ENCODE peak calls at places on chromosomes 6 and 20, in four cellular contexts. B is substantia nigra, R is coronary artery, H is neural progenitor cell. P is an unnamed sample.

GRCh38 chr6:34223381-34223963 is 13.2 kb upstream of the HMGA1 start:
- DNase-seq in B (no peak), R (no peak), H (no peak), P (no peak)

GRCh38 chr20:53597085-53597482 is 3.4 kb upstream of the ZNF217 start:
- DNase-seq in B (no peak), R (no peak), H (no peak), P (peak)

GRCh38 chr6:135062735-135063134 is 8.1 kb upstream of the HBS1L start:
- DNase-seq in B (no peak), R (no peak), H (no peak), P (no peak)

GRCh38 chr6:2109796-2110195 is 135.6 kb downstream of the GMDS start:
- DNase-seq in B (no peak), R (no peak), H (no peak), P (no peak)

GRCh38 chr6:79257381-79258205 is 23.1 kb upstream of the HMGN3 start:
- DNase-seq in B (no peak), R (no peak), H (no peak), P (no peak)

GRCh38 chr6:6962699-6963098 is 145.1 kb upstream of the RREB1 start:
- DNase-seq in B (no peak), R (no peak), H (no peak), P (no peak)

GRCh38 chr20:4896971-4897497 is 104.3 kb downstream of the SLC23A2 start:
- DNase-seq in B (no peak), R (peak), H (peak), P (no peak)

GRCh38 chr6:43608310-43608763 is 20.7 kb downstream of the GTPBP2 start:
- DNase-seq in B (peak), R (no peak), H (peak), P (no peak)

GRCh38 chr6:97215157-97215769 is 67.8 kb downstream of the MMS22L start:
- DNase-seq in B (peak), R (no peak), H (peak), P (no peak)

GRCh38 chr6:149941583-149942460 is at the start of gene ULBP2:
- DNase-seq in B (peak), R (peak), H (peak), P (peak)

GRCh38 chr6:116872771-116873170 is 4.3 kb upstream of the RFX6 start:
- DNase-seq in B (no peak), R (no peak), H (no peak), P (no peak)

GRCh38 chr6:6509304-6509703 is 79.2 kb upstream of the LY86 start:
- DNase-seq in B (no peak), R (no peak), H (no peak), P (no peak)

GRCh38 chr6:46325561-46326525 is 155.1 kb upstream of the ENPP5 start:
- DNase-seq in B (peak), R (no peak), H (peak), P (no peak)

GRCh38 chr6:92496527-92496926 is 922.8 kb downstream of the EPHA7 start:
- DNase-seq in B (no peak), R (no peak), H (no peak), P (no peak)

GRCh38 chr20:56352656-56353055 is 6.1 kb upstream of the FAM210B start:
- DNase-seq in B (no peak), R (no peak), H (no peak), P (no peak)

GRCh38 chr20:9359561-9360308 is 154.7 kb upstream of the LAMP5 start:
- DNase-seq in B (peak), R (no peak), H (peak), P (no peak)

GRCh38 chr6:103617642-103618041 is 1242.1 kb downstream of the HACE1 start:
- DNase-seq in B (no peak), R (no peak), H (no peak), P (no peak)

GRCh38 chr6:5529733-5530132 is 268.4 kb downstream of the FARS2 start:
- DNase-seq in B (no peak), R (no peak), H (no peak), P (no peak)

GRCh38 chr6:11710968-11711643 is 67.5 kb downstream of the ADTRP start:
- DNase-seq in B (no peak), R (no peak), H (no peak), P (no peak)

GRCh38 chr20:44691424-44692423 is 23.4 kb upstream of the CCN5 start:
- DNase-seq in B (no peak), R (peak), H (no peak), P (no peak)

GRCh38 chr6:155455766-155456165 is at the start of gene NOX3:
- DNase-seq in B (no peak), R (no peak), H (peak), P (no peak)

GRCh38 chr6:44234101-44235090 is 11.0 kb downstream of the SLC29A1 start:
- DNase-seq in B (peak), R (peak), H (peak), P (no peak)

GRCh38 chr6:130020106-130020851 is 1.9 kb downstream of the L3MBTL3 start:
- DNase-seq in B (peak), R (peak), H (peak), P (no peak)

GRCh38 chr20:868279-868678 is 34.8 kb downstream of the FAM110A start:
- DNase-seq in B (no peak), R (no peak), H (no peak), P (no peak)
- H3K27ac ChIP-seq in B (no peak), R (no peak), H (no peak), P (no peak)

DNA sequence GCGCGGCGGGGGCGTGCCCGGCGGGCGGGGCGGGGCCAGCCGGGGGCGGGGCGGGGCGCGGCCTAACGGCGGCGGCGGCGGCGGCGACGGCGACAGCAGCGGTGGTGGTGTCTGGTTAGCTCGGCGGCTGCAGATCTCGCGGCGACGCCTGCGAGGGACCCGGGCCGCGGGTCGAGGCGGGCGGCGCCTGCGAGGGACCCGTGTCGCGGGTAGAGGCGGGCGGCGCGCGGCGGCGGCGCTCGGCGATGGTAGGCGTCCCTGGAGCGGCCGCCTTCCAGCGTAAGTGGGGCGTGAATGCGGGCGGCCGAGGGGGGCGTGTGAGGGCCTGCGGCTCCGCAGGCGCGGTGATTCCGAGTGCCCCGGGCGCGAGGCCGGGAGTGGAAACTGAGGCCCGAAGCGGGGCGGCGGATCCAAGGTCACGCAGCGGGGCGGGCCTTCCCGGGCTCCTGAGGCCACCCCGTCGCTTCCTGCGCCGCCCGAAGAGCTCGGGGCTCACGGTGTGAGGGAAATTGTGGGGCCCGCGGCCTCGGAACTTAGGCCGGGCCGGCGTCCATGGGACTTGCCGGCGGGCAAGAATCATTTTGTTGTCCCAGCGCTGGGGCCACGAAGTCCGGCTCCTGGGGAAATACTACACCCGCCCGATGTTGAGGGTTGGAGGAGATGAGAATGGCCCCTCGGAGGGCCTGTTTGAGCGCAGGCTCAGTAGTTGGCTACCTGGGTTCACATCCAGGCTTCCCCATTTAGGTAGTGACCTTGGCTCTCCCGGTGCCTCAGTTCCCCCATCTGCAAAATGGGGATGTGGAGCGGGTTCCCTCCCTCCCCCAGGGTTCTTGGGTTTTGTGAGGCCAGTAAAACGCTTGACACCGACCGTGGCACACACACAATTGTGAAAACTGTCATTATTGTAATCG is at the start of gene CBFA2T2:
- DNase-seq in B (peak), R (peak), H (peak), P (no peak)
- H3K27ac ChIP-seq in B (peak), R (peak), H (peak), P (peak)

GRCh38 chr6:170178561-170179477 is 112.1 kb downstream of the DLL1 start:
- DNase-seq in B (no peak), R (peak), H (no peak), P (peak)
- H3K27ac ChIP-seq in B (no peak), R (no peak), H (no peak), P (peak)

GRCh38 chr20:33280000-33280680 is 2.9 kb upstream of the BPIFB1 start:
- DNase-seq in B (no peak), R (peak), H (no peak), P (no peak)

GRCh38 chr20:33282196-33282934 is 649 bp upstream of the BPIFB1 start:
- DNase-seq in B (no peak), R (no peak), H (no peak), P (no peak)

GRCh38 chr20:33282991-33283555 is at the start of gene BPIFB1:
- DNase-seq in B (no peak), R (no peak), H (no peak), P (no peak)

GRCh38 chr20:33280775-33281174 is 2.2 kb upstream of the BPIFB1 start:
- DNase-seq in B (no peak), R (no peak), H (no peak), P (no peak)

DNA sequence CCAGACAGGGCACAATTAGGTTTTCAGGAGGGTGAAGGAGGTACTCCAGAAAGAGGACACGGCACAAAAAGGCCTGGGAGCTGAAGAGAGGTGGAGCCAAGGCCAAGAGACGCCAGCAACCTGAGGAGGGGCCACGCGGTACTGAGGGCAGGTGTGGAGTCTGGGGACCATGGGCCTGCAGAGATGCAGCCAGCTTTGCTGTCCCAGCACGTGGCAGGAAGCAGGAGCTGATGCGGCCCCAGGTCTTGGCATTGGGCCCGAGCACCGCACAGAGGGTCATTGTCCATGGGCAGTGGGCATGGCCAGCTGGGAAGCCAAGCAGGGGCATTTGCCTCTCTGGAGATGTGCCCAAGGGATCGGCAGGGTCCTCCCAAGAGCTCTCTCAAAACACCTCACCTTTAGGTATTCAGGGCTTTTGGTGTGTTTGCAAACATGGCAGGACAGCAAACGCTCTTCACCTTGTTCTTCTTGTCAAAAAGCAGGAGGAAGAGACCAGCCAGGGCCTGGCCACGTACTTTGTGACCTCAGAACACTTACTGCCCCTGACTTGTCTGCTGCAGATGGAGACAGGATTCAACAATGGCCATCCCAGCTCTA is 1.4 kb upstream of the BPIFB1 start:
- DNase-seq in B (peak), R (no peak), H (no peak), P (no peak)
- H3K27ac ChIP-seq in B (no peak), R (no peak), H (no peak), P (no peak)

GRCh38 chr6:139337830-139338229 is 36.6 kb downstream of the CITED2 start:
- DNase-seq in B (no peak), R (no peak), H (no peak), P (no peak)

GRCh38 chr6:139336994-139337393 is 37.5 kb downstream of the CITED2 start:
- DNase-seq in B (no peak), R (no peak), H (no peak), P (no peak)

GRCh38 chr6:139335447-139336210 is 38.8 kb downstream of the CITED2 start:
- DNase-seq in B (no peak), R (no peak), H (no peak), P (no peak)

GRCh38 chr6:139336488-139336887 is 38.0 kb downstream of the CITED2 start:
- DNase-seq in B (no peak), R (no peak), H (no peak), P (no peak)

GRCh38 chr6:139334791-139335446 is 39.5 kb downstream of the CITED2 start:
- DNase-seq in B (no peak), R (no peak), H (no peak), P (no peak)
- H3K27ac ChIP-seq in B (no peak), R (peak), H (no peak), P (peak)

GRCh38 chr20:14963262-14963663 is 625.9 kb upstream of the FLRT3 start:
- DNase-seq in B (no peak), R (no peak), H (peak), P (no peak)
- H3K27ac ChIP-seq in B (no peak), R (no peak), H (no peak), P (no peak)

DNA sequence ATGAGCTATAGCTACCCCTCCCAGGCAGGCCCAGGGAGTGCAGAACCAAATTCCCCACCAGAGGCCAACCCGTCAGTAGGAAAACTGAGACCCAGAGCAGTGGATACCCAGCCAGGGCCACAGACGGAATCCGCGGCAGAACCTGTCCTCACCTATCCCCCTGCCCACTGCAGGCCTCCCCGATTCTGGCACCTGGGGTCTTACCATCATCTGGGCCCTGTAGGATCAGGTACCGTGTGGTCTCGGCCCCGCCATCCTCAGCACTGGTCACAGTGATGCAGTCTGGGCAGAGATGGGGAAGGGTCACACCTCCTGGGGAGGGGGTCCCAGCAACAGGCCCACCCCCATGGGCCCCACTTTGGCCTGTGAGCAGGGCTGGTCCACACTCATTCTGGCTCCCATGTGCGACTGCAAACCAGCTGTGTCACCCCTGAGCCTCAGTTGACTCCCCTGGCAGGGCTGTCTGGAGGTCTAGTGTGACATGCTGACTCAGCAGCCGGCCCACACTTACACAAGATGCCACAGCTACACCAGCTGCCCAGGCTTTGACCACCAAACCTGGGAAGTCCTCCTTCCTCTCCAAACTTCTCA is 3.8 kb downstream of the ZNF335 start:
- DNase-seq in B (no peak), R (no peak), H (no peak), P (no peak)
- H3K27ac ChIP-seq in B (no peak), R (no peak), H (no peak), P (no peak)

DNA sequence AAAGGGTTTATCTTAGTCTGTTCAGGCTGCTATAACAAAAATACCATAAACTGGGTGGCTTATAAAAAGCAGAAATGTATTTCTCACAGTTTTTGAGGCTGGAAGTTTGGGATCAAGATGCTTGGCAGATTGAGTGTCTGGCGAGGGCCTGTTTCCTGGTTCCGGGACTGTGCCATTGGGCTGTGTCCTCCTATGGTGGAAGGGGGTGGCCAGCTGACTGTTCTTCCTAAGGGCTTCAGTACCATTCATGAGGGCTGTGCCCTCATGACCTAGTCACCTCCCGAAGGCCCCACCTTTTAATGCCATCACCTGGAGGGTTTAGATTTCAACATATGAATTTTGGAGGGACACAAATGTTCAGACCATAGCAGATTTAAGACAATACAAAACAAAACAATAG is 91.2 kb downstream of the ARID1B start:
- DNase-seq in B (no peak), R (no peak), H (no peak), P (no peak)
- H3K27ac ChIP-seq in B (no peak), R (no peak), H (no peak), P (no peak)

GRCh38 chr6:21188505-21189223 is 404.9 kb upstream of the SOX4 start:
- DNase-seq in B (no peak), R (no peak), H (no peak), P (no peak)
- H3K27ac ChIP-seq in B (no peak), R (no peak), H (peak), P (no peak)